ENCODE peak calls at places on chromosomes 16 and 17, in six cellular contexts. T is ascending aorta, H is GM12865, J is PC-3, D is thoracic aorta, Z is IMR-90. A is an unnamed sample.

GRCh38 chr16:66388350-66389139 is 22.1 kb downstream of the CDH5 start:
- DNase-seq in T (no peak), H (no peak), J (no peak), D (no peak), Z (no peak), A (no peak)

GRCh38 chr17:82107341-82107860 is 9.4 kb upstream of the FASN start:
- DNase-seq in T (no peak), H (no peak), J (peak; percentile 25), D (no peak), Z (no peak), A (no peak)

GRCh38 chr16:19919142-19919541 is 34.5 kb upstream of the GPRC5B start:
- DNase-seq in T (no peak), H (no peak), J (no peak), D (no peak), Z (no peak), A (no peak)

GRCh38 chr17:9356488-9356911 is 219.1 kb downstream of the STX8 start:
- DNase-seq in T (no peak), H (peak; percentile 24), J (no peak), D (no peak), Z (no peak), A (no peak)

GRCh38 chr16:80680046-80680445 is 124.4 kb downstream of the CDYL2 start:
- DNase-seq in T (no peak), H (no peak), J (no peak), D (no peak), Z (no peak), A (no peak)

GRCh38 chr17:61399131-61400057 is at the start of gene TBX2:
- DNase-seq in T (peak; percentile 50), H (no peak), J (peak; percentile 85), D (peak; percentile 63), Z (peak; percentile 96), A (peak; percentile 95)

GRCh38 chr16:85996843-85997242 is 97.9 kb downstream of the IRF8 start:
- DNase-seq in T (no peak), H (no peak), J (no peak), D (no peak), Z (no peak), A (no peak)

GRCh38 chr17:51165680-51166197 is 472 bp upstream of the NME2 start:
- DNase-seq in T (no peak), H (no peak), J (no peak), D (no peak), Z (peak; percentile 22), A (no peak)

GRCh38 chr17:12765544-12765943 is 23.8 kb upstream of the ARHGAP44 start:
- DNase-seq in T (no peak), H (no peak), J (peak; percentile 52), D (peak; percentile 64), Z (peak; percentile 96), A (peak; percentile 93)

GRCh38 chr17:80263253-80264047 is 2.8 kb downstream of the RNF213 start:
- DNase-seq in T (peak; percentile 71), H (peak; percentile 98), J (no peak), D (peak; percentile 65), Z (peak; percentile 89), A (peak; percentile 88)

GRCh38 chr17:64506576-64507417 is at the start of gene CEP95:
- DNase-seq in T (peak; percentile 76), H (no peak), J (peak; percentile 96), D (peak; percentile 89), Z (peak; percentile 98), A (peak; percentile 98)

DNA sequence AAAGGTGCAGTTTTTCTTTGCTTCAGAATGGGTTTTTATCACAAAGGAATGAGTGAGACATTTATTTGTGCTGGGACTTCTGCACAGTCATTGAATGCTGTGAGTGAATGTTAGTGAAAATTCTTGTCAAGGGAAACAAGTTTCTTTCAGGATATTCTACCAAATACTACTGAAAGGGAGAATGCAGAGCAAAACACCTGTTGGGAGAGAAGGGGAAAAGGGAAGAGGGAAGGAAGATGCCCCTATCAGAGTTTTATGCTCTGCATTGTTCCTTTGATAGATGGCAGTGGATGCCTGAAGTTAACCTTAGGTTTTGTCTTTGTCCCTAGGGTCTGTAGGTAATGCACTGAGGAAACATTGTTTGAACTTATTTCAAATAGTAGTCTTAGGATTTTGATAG is 3.1 kb downstream of the GGNBP2 start:
- DNase-seq in T (no peak), H (no peak), J (no peak), D (no peak), Z (no peak), A (no peak)
- H3K4me3 ChIP-seq in T (peak overlapping the region; percentile 98), H (no peak overlapping the region), J (peak overlapping the region; percentile 99), D (no peak overlapping the region), Z (no peak overlapping the region), A (peak overlapping the region; percentile 82)

GRCh38 chr17:39753514-39754160 is 15.9 kb downstream of the GRB7 start:
- DNase-seq in T (no peak), H (peak; percentile 88), J (peak; percentile 25), D (no peak), Z (no peak), A (peak; percentile 1)
- TF ChIP-seq CTCF in T (no peak), H (peak; percentile 8), J (no peak), D (no peak), Z (no peak), A (no peak)

GRCh38 chr16:35798885-35799426 is 2339.5 kb downstream of the TP53TG3F start:
- DNase-seq in T (no peak), H (no peak), J (no peak), D (no peak), Z (no peak), A (no peak)
- H3K4me3 ChIP-seq in T (no peak overlapping the region), H (no peak overlapping the region), J (no peak overlapping the region), D (no peak overlapping the region), Z (no peak overlapping the region), A (no peak overlapping the region)

GRCh38 chr16:76278086-76278485 is 885 bp downstream of the CNTNAP4 start:
- DNase-seq in T (no peak), H (no peak), J (no peak), D (no peak), Z (no peak), A (no peak)

GRCh38 chr16:76280421-76280820 is 3.2 kb downstream of the CNTNAP4 start:
- DNase-seq in T (no peak), H (no peak), J (no peak), D (no peak), Z (no peak), A (no peak)

GRCh38 chr16:76277099-76278030 is at the start of gene CNTNAP4:
- DNase-seq in T (no peak), H (no peak), J (no peak), D (no peak), Z (no peak), A (peak; percentile 14)

GRCh38 chr16:76278976-76279375 is 1.8 kb downstream of the CNTNAP4 start:
- DNase-seq in T (no peak), H (peak; percentile 53), J (peak; percentile 20), D (no peak), Z (no peak), A (peak; percentile 70)
- TF ChIP-seq CTCF in T (no peak), H (peak; percentile 36), J (peak; percentile 49), D (no peak), Z (no peak), A (peak; percentile 47)

DNA sequence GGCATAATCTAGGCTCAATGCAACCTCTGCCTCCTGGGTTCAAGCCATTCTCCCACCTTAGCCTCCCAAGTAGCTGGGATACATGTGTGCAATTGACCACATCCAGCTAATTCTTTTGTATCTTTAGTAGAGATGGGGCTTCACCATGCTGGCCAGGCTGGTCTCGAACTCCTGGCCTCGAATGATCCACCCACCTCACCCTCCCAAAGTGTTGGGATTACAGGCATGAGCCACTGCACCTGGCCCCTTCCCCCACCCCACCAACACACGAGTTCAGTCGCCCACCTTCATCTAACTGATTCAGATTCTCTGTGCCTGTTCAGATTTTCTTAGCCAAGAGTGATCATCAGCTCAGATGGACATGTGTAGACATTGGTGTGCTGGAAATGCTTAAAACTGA is 25.0 kb upstream of the METTL9 start:
- DNase-seq in T (no peak), H (no peak), J (no peak), D (no peak), Z (no peak), A (no peak)
- H3K4me3 ChIP-seq in T (no peak overlapping the region), H (no peak overlapping the region), J (no peak overlapping the region), D (no peak overlapping the region), Z (no peak overlapping the region), A (no peak overlapping the region)

GRCh38 chr17:17694229-17695081 is 13.2 kb downstream of the RAI1 start:
- DNase-seq in T (peak; percentile 48), H (peak; percentile 76), J (peak; percentile 78), D (peak; percentile 36), Z (peak; percentile 55), A (peak; percentile 56)

GRCh38 chr17:17693955-17694228 is 12.6 kb downstream of the RAI1 start:
- DNase-seq in T (no peak), H (no peak), J (no peak), D (no peak), Z (no peak), A (no peak)

GRCh38 chr17:17691468-17692263 is 10.4 kb downstream of the RAI1 start:
- DNase-seq in T (no peak), H (peak; percentile 88), J (no peak), D (no peak), Z (no peak), A (no peak)

GRCh38 chr17:17693253-17693954 is 12.1 kb downstream of the RAI1 start:
- DNase-seq in T (no peak), H (no peak), J (peak; percentile 74), D (peak; percentile 53), Z (no peak), A (no peak)

GRCh38 chr17:17692353-17693252 is 11.3 kb downstream of the RAI1 start:
- DNase-seq in T (no peak), H (no peak), J (peak; percentile 31), D (no peak), Z (no peak), A (no peak)
- TF ChIP-seq CTCF in T (no peak), H (no peak), J (no peak), D (no peak), Z (no peak), A (no peak)

A was measured in fibroblast of mammary gland.